ENCODE peak calls at places on chromosomes 2 and 18, in five cellular contexts. H is lower leg skin, T is mucosa of gallbladder, L is A172, G is NB4. E is an unnamed sample.

GRCh38 chr18:9135912-9136314 is 668 bp upstream of the ANKRD12 start:
- DNase-seq in H (no peak), T (peak; percentile 38), L (no peak), G (peak; percentile 67), E (peak; percentile 56)

GRCh38 chr18:13376298-13376840 is 157.8 kb downstream of the LDLRAD4 start:
- DNase-seq in H (no peak), T (no peak), L (no peak), G (no peak), E (no peak)

GRCh38 chr18:48002933-48003365 is 72.5 kb upstream of the SMAD2 start:
- DNase-seq in H (no peak), T (peak; percentile 48), L (peak; percentile 92), G (peak; percentile 67), E (peak; percentile 66)

GRCh38 chr2:17242813-17243485 is 275.3 kb downstream of the RAD51AP2 start:
- DNase-seq in H (no peak), T (no peak), L (no peak), G (peak; percentile 10), E (no peak)

GRCh38 chr2:239014458-239014857 is 166.6 kb downstream of the TWIST2 start:
- DNase-seq in H (no peak), T (no peak), L (no peak), G (no peak), E (no peak)

GRCh38 chr18:77098033-77098432 is 34.5 kb downstream of the MBP start:
- DNase-seq in H (no peak), T (no peak), L (no peak), G (peak; percentile 81), E (peak; percentile 25)

GRCh38 chr2:223093436-223093839 is 41.4 kb downstream of the KCNE4 start:
- DNase-seq in H (peak; percentile 55), T (no peak), L (peak; percentile 88), G (no peak), E (peak; percentile 27)

GRCh38 chr2:71715951-71716696 is 262.8 kb downstream of the DYSF start:
- DNase-seq in H (no peak), T (no peak), L (no peak), G (no peak), E (no peak)

GRCh38 chr2:33118648-33119047 is 171.9 kb downstream of the LTBP1 start:
- DNase-seq in H (no peak), T (no peak), L (no peak), G (no peak), E (peak; percentile 64)

E was measured in foreskin keratinocyte.